ENCODE peak calls at places on chromosomes 3 and 15, in six cellular contexts. Q is upper lobe of right lung, R is nephron progenitor cell, N is activated T-cell treated with anti-CD3 and anti-CD28 coated beads for 1 hour, K is GM13977, A is HTR-8/SVneo. L is an unnamed sample.

GRCh38 chr3:42224658-42225421 is 41.1 kb downstream of the CCK start:
- DNase-seq in Q (no peak), R (no peak), N (no peak), K (no peak), A (no peak), L (peak; percentile 50)

GRCh38 chr15:31740203-31740602 is 290.1 kb upstream of the CHRNA7 start:
- DNase-seq in Q (no peak), R (peak; percentile 35), N (no peak), K (no peak), A (no peak), L (peak; percentile 9)

GRCh38 chr3:66023728-66024390 is 14.9 kb downstream of the MAGI1 start:
- DNase-seq in Q (no peak), R (no peak), N (no peak), K (no peak), A (no peak), L (no peak)

GRCh38 chr15:91496754-91497691 is 356.5 kb upstream of the SLCO3A1 start:
- DNase-seq in Q (no peak), R (no peak), N (no peak), K (no peak), A (no peak), L (no peak)

GRCh38 chr3:72661115-72661457 is 187.2 kb downstream of the SHQ1 start:
- DNase-seq in Q (peak; percentile 79), R (no peak), N (no peak), K (no peak), A (peak; percentile 71), L (no peak)

GRCh38 chr15:61227269-61228024 is 1.7 kb downstream of the RORA start:
- DNase-seq in Q (no peak), R (peak; percentile 70), N (no peak), K (no peak), A (peak; percentile 53), L (peak; percentile 12)

GRCh38 chr15:70853855-70854668 is at the start of gene LARP6:
- DNase-seq in Q (no peak), R (peak; percentile 84), N (no peak), K (peak; percentile 81), A (peak; percentile 66), L (peak; percentile 43)

GRCh38 chr3:80367149-80367548 is 599.4 kb upstream of the ROBO1 start:
- DNase-seq in Q (no peak), R (no peak), N (no peak), K (no peak), A (no peak), L (no peak)